ENCODE peak calls at places on chromosomes 6 and 20, in five cellular contexts. A, P, D, R and B are unnamed samples.
A peak's percentile ranks its signal among the peaks of the same experiment; 100 is the strongest.

GRCh38 chr20:63054103-63054474 is 47.3 kb upstream of the BHLHE23 start:
- DNase-seq in A (no peak), P (no peak), D (no peak), R (no peak), B (no peak)

GRCh38 chr6:24453921-24454320 is 35.5 kb downstream of the GPLD1 start:
- DNase-seq in A (no peak), P (no peak), D (no peak), R (no peak), B (no peak)

GRCh38 chr20:51462566-51463276 is 79.8 kb downstream of the NFATC2 start:
- DNase-seq in A (no peak), P (no peak), D (no peak), R (peak; percentile 55), B (no peak)

GRCh38 chr6:19851273-19852089 is 14.3 kb downstream of the ID4 start:
- DNase-seq in A (no peak), P (no peak), D (no peak), R (peak; percentile 14), B (peak; percentile 7)

GRCh38 chr6:113879186-113880096 is 22.3 kb downstream of the MARCKS start:
- DNase-seq in A (no peak), P (no peak), D (no peak), R (peak; percentile 63), B (peak; percentile 25)

GRCh38 chr6:163287626-163288025 is 126.9 kb upstream of the QKI start:
- DNase-seq in A (no peak), P (no peak), D (no peak), R (no peak), B (no peak)

GRCh38 chr6:115591973-115592486 is 468.7 kb downstream of the FRK start:
- DNase-seq in A (no peak), P (no peak), D (no peak), R (no peak), B (no peak)

GRCh38 chr6:127690092-127690491 is 113.1 kb downstream of the C6orf58 start:
- DNase-seq in A (no peak), P (no peak), D (no peak), R (no peak), B (no peak)

GRCh38 chr20:5400164-5400762 is 83.5 kb upstream of the PROKR2 start:
- DNase-seq in A (no peak), P (no peak), D (no peak), R (no peak), B (no peak)

GRCh38 chr6:2216794-2217383 is 28.5 kb downstream of the GMDS start:
- DNase-seq in A (no peak), P (no peak), D (no peak), R (no peak), B (no peak)

GRCh38 chr6:80433010-80433665 is 326.7 kb downstream of the BCKDHB start:
- DNase-seq in A (no peak), P (no peak), D (no peak), R (no peak), B (no peak)

GRCh38 chr20:11195169-11195568 is 521.4 kb upstream of the JAG1 start:
- DNase-seq in A (no peak), P (no peak), D (no peak), R (peak; percentile 51), B (no peak)

GRCh38 chr20:62238569-62239277 is 402 bp downstream of the OSBPL2 start:
- DNase-seq in A (no peak), P (no peak), D (no peak), R (peak; percentile 55), B (no peak)

GRCh38 chr6:4370066-4370465 is 234.7 kb upstream of the ECI2 start:
- DNase-seq in A (peak; percentile 25), P (no peak), D (no peak), R (no peak), B (no peak)

GRCh38 chr6:76684881-76685280 is 612.4 kb upstream of the IMPG1 start:
- DNase-seq in A (no peak), P (no peak), D (no peak), R (no peak), B (no peak)

GRCh38 chr20:47063407-47063806 is 168.8 kb downstream of the EYA2 start:
- DNase-seq in A (no peak), P (no peak), D (no peak), R (peak; percentile 87), B (no peak)

GRCh38 chr6:34053721-34054120 is 92.2 kb downstream of the GRM4 start:
- DNase-seq in A (no peak), P (no peak), D (no peak), R (peak; percentile 43), B (no peak)

GRCh38 chr20:63379296-63379695 is 18.1 kb upstream of the CHRNA4 start:
- DNase-seq in A (no peak), P (no peak), D (no peak), R (no peak), B (no peak)

GRCh38 chr20:25126630-25127029 is 44.7 kb upstream of the VSX1 start:
- DNase-seq in A (no peak), P (no peak), D (no peak), R (no peak), B (no peak)

GRCh38 chr6:105043979-105044378 is 87.1 kb downstream of the LIN28B start:
- DNase-seq in A (no peak), P (no peak), D (no peak), R (no peak), B (no peak)
- H3K27ac ChIP-seq in A (no peak overlapping the region), P (no peak overlapping the region), D (no peak overlapping the region), R (no peak overlapping the region), B (no peak overlapping the region)

GRCh38 chr6:21918081-21918480 is 324.5 kb downstream of the SOX4 start:
- DNase-seq in A (no peak), P (no peak), D (no peak), R (no peak), B (no peak)

GRCh38 chr6:21911208-21911607 is 317.7 kb downstream of the SOX4 start:
- DNase-seq in A (no peak), P (no peak), D (no peak), R (no peak), B (no peak)

GRCh38 chr6:21914121-21914973 is 320.8 kb downstream of the SOX4 start:
- DNase-seq in A (no peak), P (peak; percentile 29), D (no peak), R (peak; percentile 55), B (no peak)

GRCh38 chr6:21918666-21919065 is 325.1 kb downstream of the SOX4 start:
- DNase-seq in A (no peak), P (no peak), D (no peak), R (no peak), B (no peak)

DNA sequence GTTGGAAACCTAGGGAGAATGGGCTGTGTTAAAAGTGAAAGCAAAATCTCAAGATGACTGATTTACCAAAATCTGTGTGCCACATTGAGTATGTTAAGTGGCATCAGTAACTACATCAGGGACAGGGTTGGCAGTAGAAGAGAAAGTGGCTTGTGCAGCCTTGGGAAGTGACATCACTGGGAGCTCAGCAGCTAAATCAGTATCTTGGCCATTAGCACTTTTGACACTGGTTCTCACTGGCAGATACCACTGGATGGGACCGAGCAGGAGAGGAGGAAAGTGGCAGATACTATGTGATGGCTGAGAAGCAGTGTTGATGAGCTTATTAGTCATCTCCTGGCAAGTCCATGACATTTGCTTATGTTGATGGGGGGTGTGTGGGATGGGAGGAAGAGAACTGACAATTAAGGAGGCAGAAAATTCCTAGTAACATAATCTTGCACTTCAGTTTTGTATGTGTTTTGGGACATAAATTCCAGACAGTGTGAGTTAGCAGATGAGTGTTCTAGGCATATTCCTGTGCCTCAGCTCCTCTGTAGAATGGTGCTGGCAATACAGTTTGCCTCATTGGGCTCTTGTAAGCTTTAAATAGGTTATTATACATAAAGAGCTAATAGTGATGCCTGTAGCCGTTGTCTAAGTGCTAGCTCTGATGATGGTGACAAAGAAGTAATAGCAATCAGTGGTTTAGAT is 322.3 kb downstream of the SOX4 start:
- DNase-seq in A (no peak), P (no peak), D (no peak), R (no peak), B (no peak)
- H3K27ac ChIP-seq in A (no peak overlapping the region), P (no peak overlapping the region), D (no peak overlapping the region), R (no peak overlapping the region), B (no peak overlapping the region)

GRCh38 chr6:52535711-52536423 is 41.0 kb downstream of the TRAM2 start:
- DNase-seq in A (no peak), P (no peak), D (no peak), R (no peak), B (no peak)

GRCh38 chr6:52536424-52536916 is 40.4 kb downstream of the TRAM2 start:
- DNase-seq in A (no peak), P (no peak), D (no peak), R (peak; percentile 65), B (no peak)

GRCh38 chr6:52538921-52539354 is 37.9 kb downstream of the TRAM2 start:
- DNase-seq in A (no peak), P (no peak), D (no peak), R (no peak), B (no peak)

GRCh38 chr6:52538252-52538905 is 38.5 kb downstream of the TRAM2 start:
- DNase-seq in A (no peak), P (no peak), D (no peak), R (no peak), B (no peak)

GRCh38 chr6:52537001-52537753 is 39.7 kb downstream of the TRAM2 start:
- DNase-seq in A (no peak), P (no peak), D (no peak), R (no peak), B (no peak)
- H3K27ac ChIP-seq in A (peak overlapping the region; percentile 11), P (no peak overlapping the region), D (no peak overlapping the region), R (no peak overlapping the region), B (no peak overlapping the region)

GRCh38 chr6:170160031-170160627 is 130.7 kb downstream of the DLL1 start:
- DNase-seq in A (no peak), P (no peak), D (peak; percentile 16), R (no peak), B (no peak)
- H3K27ac ChIP-seq in A (no peak overlapping the region), P (no peak overlapping the region), D (no peak overlapping the region), R (no peak overlapping the region), B (no peak overlapping the region)

GRCh38 chr20:31587545-31588389 is 17.3 kb upstream of the ID1 start:
- DNase-seq in A (no peak), P (no peak), D (no peak), R (peak; percentile 69), B (no peak)

GRCh38 chr20:31593221-31594001 is 11.7 kb upstream of the ID1 start:
- DNase-seq in A (peak; percentile 99), P (no peak), D (no peak), R (peak; percentile 94), B (no peak)

GRCh38 chr20:31594558-31595379 is 10.3 kb upstream of the ID1 start:
- DNase-seq in A (no peak), P (no peak), D (no peak), R (peak; percentile 46), B (no peak)

GRCh38 chr20:31594002-31594557 is 11.0 kb upstream of the ID1 start:
- DNase-seq in A (no peak), P (no peak), D (no peak), R (no peak), B (no peak)

GRCh38 chr20:31590717-31591225 is 14.3 kb upstream of the ID1 start:
- DNase-seq in A (no peak), P (no peak), D (no peak), R (no peak), B (no peak)
- H3K27ac ChIP-seq in A (no peak overlapping the region), P (no peak overlapping the region), D (no peak overlapping the region), R (no peak overlapping the region), B (no peak overlapping the region)

DNA sequence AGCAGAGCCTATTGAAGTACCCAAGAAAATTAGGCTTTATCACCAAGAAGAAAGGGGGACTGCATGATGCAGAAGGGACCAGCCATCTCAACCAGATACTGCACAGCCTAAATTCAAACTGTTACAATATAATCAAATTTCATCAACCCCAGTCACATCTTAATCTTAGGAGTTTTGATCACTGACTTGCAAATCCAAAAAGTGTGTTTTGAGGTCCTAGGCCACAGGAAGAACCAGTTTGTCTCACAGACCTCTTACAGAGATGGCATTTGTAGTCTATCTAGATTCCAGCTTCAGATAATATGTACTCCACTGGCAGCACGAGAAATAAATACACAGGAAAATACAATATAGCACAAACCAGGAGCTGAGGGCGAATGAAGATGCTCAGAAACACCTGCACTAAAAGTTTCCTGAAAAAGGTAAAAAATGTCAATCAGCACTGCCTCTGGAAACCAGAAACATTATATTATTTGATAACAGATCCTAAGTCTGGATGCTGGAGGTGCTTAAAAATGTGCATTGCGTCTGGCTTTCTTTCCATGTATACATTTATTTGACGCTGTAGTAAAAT is 665 bp upstream of the BTN3A3 start:
- DNase-seq in A (no peak), P (no peak), D (no peak), R (no peak), B (no peak)
- H3K27ac ChIP-seq in A (peak overlapping the region; percentile 68), P (peak overlapping the region; percentile 86), D (peak overlapping the region; percentile 91), R (peak overlapping the region; percentile 89), B (no peak overlapping the region)